ENCODE peak calls at places on chromosomes 12 and 14, in seven cellular contexts. One of them, this sample, is unnamed. For H3K4me1, the result is how much of the 10 kb centered on the place peaks cover.

GRCh38 chr12:95096852-95097251 is 23.4 kb upstream of the NR2C1 start:
- DNase-seq in transverse colon: no peak
- DNase-seq in GM23248: no peak
- DNase-seq in Peyer's patch: no peak
- DNase-seq in tibial artery: no peak
- DNase-seq in CD4-positive, alpha-beta memory T cell: no peak
- DNase-seq in A549: no peak
- DNase-seq in this sample: no peak

GRCh38 chr12:67482751-67483661 is 165.5 kb upstream of the DYRK2 start:
- DNase-seq in Peyer's patch: peak
- DNase-seq in A549: no peak
- DNase-seq in GM23248: peak
- DNase-seq in CD4-positive, alpha-beta memory T cell: peak
- DNase-seq in tibial artery: peak
- DNase-seq in transverse colon: peak
- DNase-seq in this sample: peak

GRCh38 chr12:122081108-122081696 is 2.6 kb downstream of the MLXIP start:
- DNase-seq in A549: no peak
- DNase-seq in CD4-positive, alpha-beta memory T cell: no peak
- DNase-seq in Peyer's patch: no peak
- DNase-seq in tibial artery: no peak
- DNase-seq in transverse colon: no peak
- DNase-seq in GM23248: peak
- DNase-seq in this sample: no peak

GRCh38 chr14:49508124-49508523 is 78.1 kb downstream of the RPS29 start:
- DNase-seq in Peyer's patch: no peak
- DNase-seq in GM23248: no peak
- DNase-seq in A549: no peak
- DNase-seq in transverse colon: no peak
- DNase-seq in tibial artery: no peak
- DNase-seq in CD4-positive, alpha-beta memory T cell: no peak
- DNase-seq in this sample: no peak

GRCh38 chr12:115598827-115599226 is 678.7 kb downstream of the MED13L start:
- DNase-seq in CD4-positive, alpha-beta memory T cell: no peak
- DNase-seq in Peyer's patch: no peak
- DNase-seq in A549: no peak
- DNase-seq in transverse colon: peak
- DNase-seq in tibial artery: no peak
- DNase-seq in GM23248: peak
- DNase-seq in this sample: no peak

GRCh38 chr12:69231479-69231878 is 7.9 kb upstream of the CPSF6 start:
- DNase-seq in Peyer's patch: no peak
- DNase-seq in tibial artery: no peak
- DNase-seq in GM23248: no peak
- DNase-seq in CD4-positive, alpha-beta memory T cell: no peak
- DNase-seq in transverse colon: no peak
- DNase-seq in A549: no peak
- DNase-seq in this sample: no peak

GRCh38 chr14:104280085-104280901 is 141.9 kb downstream of the KIF26A start:
- DNase-seq in GM23248: no peak
- DNase-seq in transverse colon: no peak
- DNase-seq in A549: no peak
- DNase-seq in Peyer's patch: no peak
- DNase-seq in CD4-positive, alpha-beta memory T cell: no peak
- DNase-seq in tibial artery: no peak
- DNase-seq in this sample: no peak

GRCh38 chr14:33567003-33567735 is 383.7 kb downstream of the EGLN3 start:
- DNase-seq in Peyer's patch: no peak
- DNase-seq in GM23248: no peak
- DNase-seq in tibial artery: no peak
- DNase-seq in transverse colon: no peak
- DNase-seq in A549: no peak
- DNase-seq in CD4-positive, alpha-beta memory T cell: no peak
- DNase-seq in this sample: no peak

GRCh38 chr12:75722714-75723200 is 211.3 kb upstream of the KRR1 start:
- DNase-seq in Peyer's patch: no peak
- DNase-seq in transverse colon: peak
- DNase-seq in GM23248: peak
- DNase-seq in A549: peak
- DNase-seq in CD4-positive, alpha-beta memory T cell: peak
- DNase-seq in tibial artery: peak
- DNase-seq in this sample: peak

GRCh38 chr12:108133482-108133881 is 4.4 kb downstream of the WSCD2 start:
- DNase-seq in transverse colon: no peak
- DNase-seq in Peyer's patch: no peak
- DNase-seq in A549: no peak
- DNase-seq in CD4-positive, alpha-beta memory T cell: no peak
- DNase-seq in tibial artery: no peak
- DNase-seq in GM23248: no peak
- DNase-seq in this sample: no peak

GRCh38 chr12:28925726-28926376 is 223.2 kb upstream of the FAR2 start:
- DNase-seq in GM23248: peak
- DNase-seq in tibial artery: no peak
- DNase-seq in A549: no peak
- DNase-seq in Peyer's patch: no peak
- DNase-seq in transverse colon: no peak
- DNase-seq in CD4-positive, alpha-beta memory T cell: no peak
- DNase-seq in this sample: no peak

GRCh38 chr12:116594325-116595038 is 35.3 kb downstream of the MAP1LC3B2 start:
- DNase-seq in transverse colon: peak
- DNase-seq in GM23248: no peak
- DNase-seq in tibial artery: peak
- DNase-seq in CD4-positive, alpha-beta memory T cell: peak
- DNase-seq in A549: no peak
- DNase-seq in Peyer's patch: peak
- DNase-seq in this sample: no peak

GRCh38 chr12:100151769-100152168 is 9.1 kb upstream of the BLTP3B start:
- DNase-seq in transverse colon: no peak
- DNase-seq in A549: no peak
- DNase-seq in GM23248: no peak
- DNase-seq in Peyer's patch: no peak
- DNase-seq in tibial artery: no peak
- DNase-seq in CD4-positive, alpha-beta memory T cell: no peak
- DNase-seq in this sample: no peak

GRCh38 chr12:120103044-120103338 is 13.6 kb downstream of the RAB35 start:
- DNase-seq in Peyer's patch: no peak
- DNase-seq in GM23248: no peak
- DNase-seq in tibial artery: no peak
- DNase-seq in A549: no peak
- DNase-seq in CD4-positive, alpha-beta memory T cell: no peak
- DNase-seq in transverse colon: no peak
- DNase-seq in this sample: no peak

GRCh38 chr12:68397566-68398158 is 65.5 kb upstream of the MDM1 start:
- DNase-seq in CD4-positive, alpha-beta memory T cell: no peak
- DNase-seq in A549: no peak
- DNase-seq in GM23248: no peak
- DNase-seq in tibial artery: no peak
- DNase-seq in transverse colon: no peak
- DNase-seq in Peyer's patch: no peak
- DNase-seq in this sample: no peak

GRCh38 chr12:6182279-6182898 is 17.8 kb upstream of the CD9 start:
- DNase-seq in transverse colon: peak
- DNase-seq in GM23248: peak
- DNase-seq in Peyer's patch: no peak
- DNase-seq in A549: no peak
- DNase-seq in tibial artery: peak
- DNase-seq in CD4-positive, alpha-beta memory T cell: no peak
- DNase-seq in this sample: no peak

GRCh38 chr12:15963271-15963670 is 52.1 kb downstream of the DERA start:
- DNase-seq in transverse colon: no peak
- DNase-seq in A549: no peak
- DNase-seq in CD4-positive, alpha-beta memory T cell: no peak
- DNase-seq in Peyer's patch: no peak
- DNase-seq in tibial artery: no peak
- DNase-seq in GM23248: peak
- DNase-seq in this sample: no peak

GRCh38 chr12:130826151-130826801 is 12.8 kb downstream of the STX2 start:
- DNase-seq in GM23248: peak
- DNase-seq in transverse colon: peak
- DNase-seq in CD4-positive, alpha-beta memory T cell: peak
- DNase-seq in A549: peak
- DNase-seq in tibial artery: peak
- DNase-seq in Peyer's patch: peak
- DNase-seq in this sample: peak

GRCh38 chr12:130825771-130826150 is 13.3 kb downstream of the STX2 start:
- DNase-seq in tibial artery: no peak
- DNase-seq in CD4-positive, alpha-beta memory T cell: no peak
- DNase-seq in A549: no peak
- DNase-seq in transverse colon: no peak
- DNase-seq in Peyer's patch: no peak
- DNase-seq in GM23248: no peak
- DNase-seq in this sample: no peak

GRCh38 chr12:130828895-130829294 is 10.2 kb downstream of the STX2 start:
- DNase-seq in A549: no peak
- DNase-seq in Peyer's patch: no peak
- DNase-seq in GM23248: no peak
- DNase-seq in CD4-positive, alpha-beta memory T cell: no peak
- DNase-seq in tibial artery: no peak
- DNase-seq in transverse colon: no peak
- DNase-seq in this sample: no peak

GRCh38 chr12:130829391-130830245 is 9.4 kb downstream of the STX2 start:
- DNase-seq in GM23248: peak
- DNase-seq in A549: no peak
- DNase-seq in transverse colon: no peak
- DNase-seq in tibial artery: no peak
- DNase-seq in Peyer's patch: no peak
- DNase-seq in CD4-positive, alpha-beta memory T cell: no peak
- DNase-seq in this sample: no peak

DNA sequence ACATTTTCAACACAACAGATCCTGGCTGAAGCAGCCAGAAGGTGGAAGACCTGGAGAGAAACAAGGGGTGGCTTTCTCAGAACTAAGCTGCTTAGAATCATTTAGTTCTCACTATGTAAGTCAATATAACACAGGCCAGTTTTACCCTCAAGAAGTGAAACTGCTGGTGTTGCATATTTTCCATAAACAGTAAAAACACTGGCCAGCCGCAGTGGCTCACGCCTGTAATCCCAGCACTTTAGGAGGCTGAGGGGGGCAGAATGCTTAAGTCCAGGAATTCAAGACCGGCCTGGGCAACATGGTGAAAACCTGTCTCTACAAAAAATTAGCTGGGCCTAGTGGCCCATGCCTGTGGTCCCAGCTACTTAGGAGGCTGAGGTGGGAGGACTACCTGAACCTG is 11.6 kb downstream of the STX2 start:
- DNase-seq in tibial artery: no peak
- DNase-seq in CD4-positive, alpha-beta memory T cell: no peak
- DNase-seq in A549: no peak
- DNase-seq in GM23248: peak
- DNase-seq in Peyer's patch: no peak
- DNase-seq in transverse colon: no peak
- DNase-seq in this sample: no peak
- H3K4me3 ChIP-seq in tibial artery: no peak
- H3K4me3 ChIP-seq in CD4-positive, alpha-beta memory T cell: no peak
- H3K4me3 ChIP-seq in A549: no peak
- H3K4me3 ChIP-seq in GM23248: no peak
- H3K4me3 ChIP-seq in Peyer's patch: no peak
- H3K4me3 ChIP-seq in transverse colon: no peak
- H3K4me3 ChIP-seq in this sample: no peak

GRCh38 chr12:51388066-51388799 is 3.0 kb downstream of the GALNT6 start:
- DNase-seq in transverse colon: no peak
- DNase-seq in CD4-positive, alpha-beta memory T cell: no peak
- DNase-seq in tibial artery: peak
- DNase-seq in A549: no peak
- DNase-seq in Peyer's patch: no peak
- DNase-seq in GM23248: peak
- DNase-seq in this sample: no peak
- H3K27ac ChIP-seq in transverse colon: no peak
- H3K27ac ChIP-seq in CD4-positive, alpha-beta memory T cell: no peak
- H3K27ac ChIP-seq in tibial artery: no peak
- H3K27ac ChIP-seq in A549: peak
- H3K27ac ChIP-seq in Peyer's patch: no peak
- H3K27ac ChIP-seq in GM23248: peak
- H3K27ac ChIP-seq in this sample: no peak

GRCh38 chr12:46260913-46261476 is 7.8 kb downstream of the SLC38A1 start:
- DNase-seq in A549: no peak
- DNase-seq in Peyer's patch: no peak
- DNase-seq in GM23248: peak
- DNase-seq in CD4-positive, alpha-beta memory T cell: no peak
- DNase-seq in tibial artery: no peak
- DNase-seq in transverse colon: no peak
- DNase-seq in this sample: no peak

GRCh38 chr12:46259713-46260112 is 9.1 kb downstream of the SLC38A1 start:
- DNase-seq in CD4-positive, alpha-beta memory T cell: no peak
- DNase-seq in tibial artery: no peak
- DNase-seq in transverse colon: no peak
- DNase-seq in Peyer's patch: no peak
- DNase-seq in A549: no peak
- DNase-seq in GM23248: no peak
- DNase-seq in this sample: no peak

GRCh38 chr12:46263140-46264017 is 5.5 kb downstream of the SLC38A1 start:
- DNase-seq in Peyer's patch: no peak
- DNase-seq in transverse colon: no peak
- DNase-seq in GM23248: no peak
- DNase-seq in tibial artery: no peak
- DNase-seq in CD4-positive, alpha-beta memory T cell: no peak
- DNase-seq in A549: no peak
- DNase-seq in this sample: no peak

GRCh38 chr12:46260153-46260912 is 8.5 kb downstream of the SLC38A1 start:
- DNase-seq in CD4-positive, alpha-beta memory T cell: no peak
- DNase-seq in tibial artery: no peak
- DNase-seq in Peyer's patch: no peak
- DNase-seq in transverse colon: no peak
- DNase-seq in GM23248: peak
- DNase-seq in A549: no peak
- DNase-seq in this sample: no peak

GRCh38 chr12:46261658-46262057 is 7.2 kb downstream of the SLC38A1 start:
- DNase-seq in tibial artery: no peak
- DNase-seq in GM23248: peak
- DNase-seq in A549: no peak
- DNase-seq in Peyer's patch: no peak
- DNase-seq in CD4-positive, alpha-beta memory T cell: no peak
- DNase-seq in transverse colon: no peak
- DNase-seq in this sample: no peak
- H3K4me1 ChIP-seq in tibial artery: under half
- H3K4me1 ChIP-seq in GM23248: half or more
- H3K4me1 ChIP-seq in A549: half or more
- H3K4me1 ChIP-seq in Peyer's patch: under half
- H3K4me1 ChIP-seq in CD4-positive, alpha-beta memory T cell: half or more
- H3K4me1 ChIP-seq in transverse colon: half or more
- H3K4me1 ChIP-seq in this sample: half or more

GRCh38 chr14:90381999-90382451 is 14.8 kb upstream of the CALM1 start:
- DNase-seq in A549: no peak
- DNase-seq in transverse colon: peak
- DNase-seq in tibial artery: peak
- DNase-seq in CD4-positive, alpha-beta memory T cell: no peak
- DNase-seq in GM23248: peak
- DNase-seq in Peyer's patch: peak
- DNase-seq in this sample: no peak

GRCh38 chr14:90383731-90384542 is 12.9 kb upstream of the CALM1 start:
- DNase-seq in tibial artery: peak
- DNase-seq in A549: no peak
- DNase-seq in CD4-positive, alpha-beta memory T cell: peak
- DNase-seq in transverse colon: peak
- DNase-seq in GM23248: peak
- DNase-seq in Peyer's patch: peak
- DNase-seq in this sample: peak

GRCh38 chr14:90383126-90383730 is 13.6 kb upstream of the CALM1 start:
- DNase-seq in A549: peak
- DNase-seq in tibial artery: peak
- DNase-seq in Peyer's patch: peak
- DNase-seq in GM23248: peak
- DNase-seq in transverse colon: peak
- DNase-seq in CD4-positive, alpha-beta memory T cell: peak
- DNase-seq in this sample: peak

GRCh38 chr14:90382491-90383125 is 14.2 kb upstream of the CALM1 start:
- DNase-seq in tibial artery: peak
- DNase-seq in A549: peak
- DNase-seq in Peyer's patch: peak
- DNase-seq in CD4-positive, alpha-beta memory T cell: peak
- DNase-seq in transverse colon: peak
- DNase-seq in GM23248: peak
- DNase-seq in this sample: peak

GRCh38 chr14:90381011-90381790 is 15.6 kb upstream of the CALM1 start:
- DNase-seq in Peyer's patch: no peak
- DNase-seq in transverse colon: peak
- DNase-seq in A549: no peak
- DNase-seq in CD4-positive, alpha-beta memory T cell: no peak
- DNase-seq in tibial artery: peak
- DNase-seq in GM23248: peak
- DNase-seq in this sample: no peak
- H3K4me3 ChIP-seq in Peyer's patch: peak
- H3K4me3 ChIP-seq in transverse colon: peak
- H3K4me3 ChIP-seq in A549: no peak
- H3K4me3 ChIP-seq in CD4-positive, alpha-beta memory T cell: no peak
- H3K4me3 ChIP-seq in tibial artery: peak
- H3K4me3 ChIP-seq in GM23248: peak
- H3K4me3 ChIP-seq in this sample: no peak